ENCODE peak calls at places on chromosomes 2 and 18, in five cellular contexts. U is IMR-90, F is lower lobe of right lung, I is fibroblast of lung, L is PC-9. Q is an unnamed sample.
A peak's percentile ranks its signal among the peaks of the same experiment; 100 is the strongest.

GRCh38 chr2:119233326-119234020 is 9.8 kb downstream of the STEAP3 start:
- DNase-seq in U (peak; percentile 67), F (no peak), I (peak; percentile 50), L (no peak), Q (peak; percentile 24)

GRCh38 chr2:15630121-15630957 is 38.7 kb downstream of the DDX1 start:
- DNase-seq in U (no peak), F (no peak), I (no peak), L (no peak), Q (no peak)

GRCh38 chr2:115161531-115162453 is 719.4 kb downstream of the DPP10 start:
- DNase-seq in U (no peak), F (no peak), I (no peak), L (no peak), Q (no peak)

GRCh38 chr2:43131051-43131889 is 95.1 kb downstream of the ZFP36L2 start:
- DNase-seq in U (peak; percentile 92), F (peak; percentile 89), I (peak; percentile 78), L (peak; percentile 94), Q (peak; percentile 85)

GRCh38 chr2:126704434-126705165 is 48.6 kb downstream of the GYPC start:
- DNase-seq in U (peak; percentile 61), F (no peak), I (peak; percentile 37), L (no peak), Q (no peak)

GRCh38 chr2:9114457-9114856 is 92.2 kb upstream of the ASAP2 start:
- DNase-seq in U (no peak), F (no peak), I (no peak), L (no peak), Q (no peak)

GRCh38 chr2:1366546-1367134 is 46.6 kb upstream of the TPO start:
- DNase-seq in U (no peak), F (peak; percentile 81), I (no peak), L (no peak), Q (no peak)

GRCh38 chr2:145692971-145693478 is 1173.1 kb upstream of the ZEB2 start:
- DNase-seq in U (peak; percentile 90), F (no peak), I (peak; percentile 96), L (peak; percentile 69), Q (no peak)

GRCh38 chr2:184599875-184600227 is 1.5 kb downstream of the ZNF804A start:
- DNase-seq in U (peak; percentile 20), F (no peak), I (peak; percentile 47), L (no peak), Q (no peak)

GRCh38 chr2:180876506-180876905 is 103.9 kb upstream of the UBE2E3 start:
- DNase-seq in U (no peak), F (no peak), I (no peak), L (no peak), Q (no peak)

GRCh38 chr18:2551425-2551824 is 19.9 kb downstream of the METTL4 start:
- DNase-seq in U (no peak), F (no peak), I (no peak), L (no peak), Q (no peak)

GRCh38 chr2:175687465-175687864 is 314.6 kb downstream of the LNPK start:
- DNase-seq in U (no peak), F (no peak), I (no peak), L (no peak), Q (no peak)

GRCh38 chr2:241555711-241556110 is 2.8 kb upstream of the BOK start:
- DNase-seq in U (no peak), F (no peak), I (no peak), L (peak; percentile 43), Q (no peak)

DNA sequence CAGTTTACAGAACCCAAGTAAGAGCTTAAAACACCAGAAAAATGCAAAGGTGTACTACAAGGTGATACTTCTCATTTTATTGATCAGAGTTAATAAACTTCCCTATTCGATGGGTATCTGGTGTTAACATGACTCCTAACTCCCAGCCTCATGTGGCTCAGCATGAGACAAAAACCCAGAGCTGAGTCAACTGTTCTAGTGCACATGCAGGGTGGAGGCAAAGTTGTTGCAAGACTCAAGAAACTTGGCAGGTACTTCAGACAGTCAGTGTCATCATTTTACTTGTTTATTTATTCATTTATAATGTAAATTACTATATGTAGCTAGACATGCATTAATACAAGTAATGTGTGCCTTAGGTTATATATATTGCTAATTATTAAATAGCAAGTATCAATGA is 216.6 kb upstream of the DSEL start:
- DNase-seq in U (peak; percentile 79), F (no peak), I (peak; percentile 78), L (no peak), Q (no peak)
- H3K27ac ChIP-seq in U (no peak overlapping the region), F (no peak overlapping the region), I (no peak overlapping the region), L (no peak overlapping the region), Q (no peak overlapping the region)

GRCh38 chr2:61566566-61566965 is 28.4 kb upstream of the XPO1 start:
- DNase-seq in U (no peak), F (no peak), I (peak; percentile 31), L (no peak), Q (no peak)
- H3K4me3 ChIP-seq in U (no peak overlapping the region), F (no peak overlapping the region), I (no peak overlapping the region), L (no peak overlapping the region), Q (no peak overlapping the region)

GRCh38 chr2:217803639-217803932 is 199.2 kb downstream of the TNS1 start:
- DNase-seq in U (no peak), F (no peak), I (no peak), L (no peak), Q (no peak)

GRCh38 chr2:217804786-217805678 is 197.8 kb downstream of the TNS1 start:
- DNase-seq in U (no peak), F (no peak), I (peak; percentile 48), L (no peak), Q (no peak)

GRCh38 chr2:217805679-217806479 is 196.9 kb downstream of the TNS1 start:
- DNase-seq in U (no peak), F (no peak), I (no peak), L (no peak), Q (no peak)

GRCh38 chr2:217802876-217803638 is 199.7 kb downstream of the TNS1 start:
- DNase-seq in U (no peak), F (no peak), I (no peak), L (no peak), Q (no peak)

GRCh38 chr2:217804338-217804737 is 198.5 kb downstream of the TNS1 start:
- DNase-seq in U (no peak), F (no peak), I (no peak), L (no peak), Q (no peak)
- H3K36me3 ChIP-seq in U (peaks cover 64% of the 10 kb centered on the region), F (peaks cover 89% of the 10 kb centered on the region), I (peaks cover 16% of the 10 kb centered on the region), L (no peaks in the 10 kb centered on the region), Q (peaks cover 6% of the 10 kb centered on the region)

GRCh38 chr2:55781542-55781941 is 87.9 kb upstream of the PNPT1 start:
- DNase-seq in U (no peak), F (no peak), I (no peak), L (no peak), Q (no peak)
- H3K27ac ChIP-seq in U (no peak overlapping the region), F (no peak overlapping the region), I (no peak overlapping the region), L (no peak overlapping the region), Q (no peak overlapping the region)

Q was measured in SJSA1.